ENCODE peak calls at places on chromosomes 3 and 15, in five cellular contexts. U is HEK293T, V is H1, F is GM12878, E is HepG2. Q is an unnamed sample.
A peak's percentile ranks its signal among the peaks of the same experiment; 100 is the strongest.

GRCh38 chr3:129439381-129439816 is 349 bp downstream of the MBD4 start:
- DNase-seq in U (no peak), V (no peak), F (no peak), E (no peak), Q (no peak)

GRCh38 chr3:194489736-194490612 is 3.2 kb upstream of the ATP13A3 start:
- DNase-seq in U (no peak), V (no peak), F (no peak), E (no peak), Q (no peak)

GRCh38 chr3:186724911-186725310 is 7.8 kb downstream of the KNG1 start:
- DNase-seq in U (no peak), V (no peak), F (no peak), E (no peak), Q (no peak)

GRCh38 chr3:8856721-8857120 is 87.3 kb upstream of the OXTR start:
- DNase-seq in U (no peak), V (no peak), F (no peak), E (no peak), Q (no peak)

GRCh38 chr3:119292666-119293065 is 1.5 kb upstream of the ARHGAP31 start:
- DNase-seq in U (no peak), V (no peak), F (no peak), E (no peak), Q (no peak)

GRCh38 chr15:48664436-48664835 is 18.9 kb upstream of the FBN1 start:
- DNase-seq in U (no peak), V (no peak), F (no peak), E (no peak), Q (no peak)

GRCh38 chr3:8441969-8442559 is 59.6 kb upstream of the LMCD1 start:
- DNase-seq in U (peak; percentile 69), V (peak; percentile 60), F (no peak), E (peak; percentile 60), Q (peak; percentile 80)

GRCh38 chr3:64392001-64392400 is 166.7 kb upstream of the PRICKLE2 start:
- DNase-seq in U (no peak), V (no peak), F (no peak), E (no peak), Q (no peak)

GRCh38 chr3:39639344-39640236 is 169.8 kb upstream of the MYRIP start:
- DNase-seq in U (no peak), V (no peak), F (no peak), E (peak; percentile 40), Q (peak; percentile 54)

GRCh38 chr3:45923755-45924154 is 19.5 kb upstream of the CXCR6 start:
- DNase-seq in U (no peak), V (no peak), F (no peak), E (no peak), Q (no peak)

DNA sequence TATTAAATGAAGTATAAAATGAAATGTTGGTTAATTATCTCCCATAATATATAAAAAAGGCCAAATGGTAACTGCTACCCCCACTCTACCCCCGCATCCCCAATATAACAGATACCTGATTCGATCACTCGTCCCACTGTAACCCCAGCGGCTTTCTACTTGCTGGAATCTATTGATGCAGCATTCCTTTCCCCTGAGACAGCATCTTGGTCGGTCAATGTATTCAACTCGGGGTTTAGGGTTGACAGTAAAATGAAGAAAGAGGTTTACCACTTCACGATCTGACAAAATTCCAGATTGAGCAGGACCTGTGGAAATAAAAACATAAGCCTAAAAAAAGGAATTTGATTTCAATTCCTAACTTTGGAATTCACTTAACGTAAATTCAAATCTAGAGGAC is 18.6 kb upstream of the C15orf40 start:
- DNase-seq in U (no peak), V (no peak), F (no peak), E (no peak), Q (peak; percentile 50)
- TF ChIP-seq SUZ12 in U (no peak), V (no peak), F (no peak), E (no peak), Q (no peak)

GRCh38 chr15:64731807-64732151 is 43.6 kb downstream of the RBPMS2 start:
- DNase-seq in U (no peak), V (peak; percentile 77), F (no peak), E (no peak), Q (no peak)
- TF ChIP-seq SUZ12 in U (no peak), V (no peak), F (no peak), E (no peak), Q (no peak)

DNA sequence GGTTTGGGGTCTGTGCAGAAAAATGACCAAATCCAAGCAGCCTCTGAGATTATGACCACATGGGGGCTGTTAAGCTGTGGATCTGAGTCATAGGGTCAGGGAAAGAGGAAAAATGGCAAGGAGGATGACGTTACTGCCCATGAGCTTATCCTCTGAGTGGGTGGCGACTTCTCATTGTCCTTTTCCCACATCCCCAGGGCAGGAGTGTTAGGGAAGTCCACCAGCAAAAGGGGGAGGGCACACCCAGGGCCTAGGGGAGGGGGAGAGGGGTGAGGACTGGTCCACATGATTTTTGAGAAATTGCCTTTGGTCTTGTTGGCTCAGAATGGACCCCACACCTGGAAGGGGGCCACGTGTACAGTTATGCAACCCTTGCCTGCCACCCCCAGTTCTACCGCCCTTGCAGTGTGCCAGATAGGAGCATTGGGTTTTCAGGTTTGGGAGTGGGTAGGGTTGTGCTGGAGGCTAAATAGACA is 2.6 kb downstream of the CD276 start:
- DNase-seq in U (no peak), V (no peak), F (no peak), E (no peak), Q (no peak)
- TF ChIP-seq SUZ12 in U (no peak), V (no peak), F (no peak), E (no peak), Q (no peak)

DNA sequence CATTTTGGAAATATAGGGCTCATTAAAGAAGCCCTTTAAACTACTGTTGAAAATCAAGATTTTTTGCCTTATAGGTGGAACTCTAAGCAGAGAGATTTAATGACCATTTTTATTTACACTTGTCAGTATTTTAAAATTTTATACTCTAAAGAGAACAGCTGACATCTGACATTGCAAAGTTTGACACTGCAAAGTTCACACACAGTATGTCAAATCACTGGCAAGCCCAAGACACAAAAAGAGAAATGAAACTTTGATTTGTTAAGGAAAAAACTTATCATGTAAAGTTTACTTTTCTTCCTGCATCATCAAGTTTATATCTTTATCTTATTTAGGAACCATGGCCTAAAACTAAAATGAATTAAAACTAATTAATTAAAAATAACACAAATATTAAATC is 40.1 kb downstream of the DPH6 start:
- DNase-seq in U (no peak), V (no peak), F (no peak), E (no peak), Q (no peak)
- TF ChIP-seq SUZ12 in U (no peak), V (no peak), F (no peak), E (no peak), Q (no peak)

DNA sequence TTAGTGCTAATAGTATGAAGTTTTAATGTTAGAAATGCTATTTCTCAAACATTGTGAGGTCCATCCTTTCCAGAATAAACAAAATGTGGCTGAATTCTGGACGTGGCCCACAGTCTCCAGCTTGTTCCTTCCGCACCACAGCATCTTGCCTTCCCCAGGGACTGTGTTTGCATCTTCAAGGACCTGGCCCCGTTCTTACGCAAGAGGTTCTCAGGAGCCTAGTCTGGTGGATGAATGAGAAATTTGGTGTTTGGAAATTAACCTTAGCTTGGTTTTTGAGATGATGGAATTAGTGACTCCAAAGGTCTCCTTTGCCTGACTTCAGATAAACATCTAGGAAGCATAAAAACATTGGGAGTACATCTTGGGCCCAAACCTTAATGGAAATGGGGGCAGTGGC is 18.1 kb downstream of the SYNPR start:
- DNase-seq in U (no peak), V (no peak), F (no peak), E (no peak), Q (no peak)
- TF ChIP-seq SUZ12 in U (no peak), V (no peak), F (no peak), E (no peak), Q (no peak)

DNA sequence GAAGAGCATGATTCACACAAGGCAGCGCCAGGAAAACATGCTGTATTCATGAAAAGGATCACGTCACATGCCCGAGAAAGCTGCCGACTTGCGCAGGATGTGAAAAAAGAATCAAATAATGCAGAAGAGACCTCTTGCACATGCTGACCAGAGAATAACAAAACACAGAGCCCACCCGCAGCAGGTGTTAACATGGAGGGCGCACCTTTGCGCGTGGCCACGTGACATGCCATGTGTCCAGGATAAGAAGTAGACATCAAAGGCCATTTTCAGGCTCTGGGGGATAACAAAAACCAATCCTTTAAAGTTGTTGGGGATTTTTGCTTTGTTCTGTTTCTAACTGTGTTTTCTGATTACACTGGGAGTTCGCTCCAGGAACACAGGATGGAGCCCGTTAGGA is 1332.8 kb downstream of the ZPLD1 start:
- DNase-seq in U (no peak), V (no peak), F (no peak), E (no peak), Q (no peak)
- TF ChIP-seq SUZ12 in U (no peak), V (no peak), F (no peak), E (no peak), Q (no peak)

GRCh38 chr3:73453676-73454075 is 171.1 kb downstream of the PDZRN3 start:
- DNase-seq in U (no peak), V (no peak), F (no peak), E (no peak), Q (no peak)

GRCh38 chr3:73452731-73453130 is 172.0 kb downstream of the PDZRN3 start:
- DNase-seq in U (no peak), V (no peak), F (no peak), E (no peak), Q (no peak)

GRCh38 chr3:73449774-73450173 is 175.0 kb downstream of the PDZRN3 start:
- DNase-seq in U (no peak), V (no peak), F (peak; percentile 31), E (no peak), Q (no peak)

GRCh38 chr3:73448761-73449290 is 175.9 kb downstream of the PDZRN3 start:
- DNase-seq in U (no peak), V (no peak), F (peak; percentile 94), E (no peak), Q (no peak)

GRCh38 chr3:73451276-73451973 is 173.3 kb downstream of the PDZRN3 start:
- DNase-seq in U (no peak), V (no peak), F (peak; percentile 23), E (no peak), Q (no peak)
- TF ChIP-seq SUZ12 in U (no peak), V (no peak), F (no peak), E (no peak), Q (no peak)

GRCh38 chr15:34364041-34364440 is 3.0 kb downstream of the LPCAT4 start:
- DNase-seq in U (no peak), V (no peak), F (no peak), E (no peak), Q (no peak)
- TF ChIP-seq SUZ12 in U (no peak), V (no peak), F (no peak), E (no peak), Q (no peak)